ENCODE peak calls at places on chromosomes 3 and 15, in eight cellular contexts. W, E, Y, L, O, C, Z and R are unnamed samples.

GRCh38 chr15:64351265-64351664 is 4.7 kb downstream of the CSNK1G1 start:
- DNase-seq in O (no peak), Y (no peak), L (no peak), W (no peak), C (no peak), Z (no peak), E (no peak), R (peak; percentile 42)

GRCh38 chr3:19945405-19946290 is 1.2 kb upstream of the RAB5A start:
- DNase-seq in Z (no peak), Y (no peak), L (no peak), E (no peak), C (no peak), W (no peak), O (no peak), R (no peak)

GRCh38 chr15:53448215-53449001 is 311.1 kb downstream of the WDR72 start:
- DNase-seq in L (no peak), Y (no peak), E (no peak), W (no peak), Z (no peak), O (no peak), C (no peak), R (peak; percentile 7)

GRCh38 chr3:155890671-155891190 is 20.3 kb downstream of the GMPS start:
- DNase-seq in C (peak; percentile 17), Z (no peak), E (no peak), L (peak; percentile 77), O (peak; percentile 13), Y (no peak), W (no peak), R (peak; percentile 85)

GRCh38 chr3:192888121-192888520 is 29.5 kb downstream of the MB21D2 start:
- DNase-seq in W (no peak), L (no peak), C (no peak), Y (no peak), E (no peak), Z (no peak), O (no peak), R (no peak)

GRCh38 chr3:53192608-53193007 is 31.6 kb downstream of the PRKCD start:
- DNase-seq in C (peak; percentile 11), Y (no peak), E (no peak), O (no peak), Z (no peak), W (no peak), L (no peak), R (no peak)

GRCh38 chr3:171838218-171838720 is 4.9 kb upstream of the TMEM212 start:
- DNase-seq in W (peak; percentile 25), Y (no peak), Z (no peak), O (peak; percentile 90), L (no peak), E (no peak), C (no peak), R (peak; percentile 94)

GRCh38 chr3:53941174-53941573 is 49.5 kb upstream of the SELENOK start:
- DNase-seq in O (no peak), C (no peak), E (no peak), Y (no peak), Z (no peak), L (no peak), W (no peak), R (no peak)

GRCh38 chr15:75104804-75105557 is 81.6 kb downstream of the PPCDC start:
- DNase-seq in Y (no peak), L (no peak), C (no peak), E (peak; percentile 88), W (no peak), O (peak; percentile 77), Z (peak; percentile 88), R (peak; percentile 97)

GRCh38 chr3:123792473-123793201 is 91.5 kb downstream of the MYLK start:
- DNase-seq in C (no peak), Z (no peak), Y (no peak), W (no peak), O (no peak), L (no peak), E (no peak), R (no peak)

GRCh38 chr3:71310595-71311319 is 272.8 kb downstream of the FOXP1 start:
- DNase-seq in C (peak; percentile 60), O (peak; percentile 24), E (no peak), Y (no peak), L (no peak), W (peak; percentile 13), Z (no peak), R (no peak)

GRCh38 chr15:38651328-38652038 is 86.9 kb upstream of the RASGRP1 start:
- DNase-seq in Z (no peak), W (peak; percentile 11), L (no peak), C (no peak), O (no peak), Y (no peak), E (no peak), R (no peak)

GRCh38 chr15:37098468-37099320 is 1.7 kb downstream of the MEIS2 start:
- DNase-seq in E (no peak), Z (no peak), C (peak; percentile 53), Y (no peak), W (peak; percentile 61), O (no peak), L (peak; percentile 26), R (peak; percentile 56)

GRCh38 chr3:115085197-115085865 is 61.8 kb downstream of the ZBTB20 start:
- DNase-seq in O (no peak), W (peak; percentile 57), Y (no peak), C (no peak), Z (no peak), L (no peak), E (no peak), R (no peak)

GRCh38 chr3:88003115-88003755 is 55.6 kb downstream of the CGGBP1 start:
- DNase-seq in L (peak; percentile 11), C (peak; percentile 27), Y (no peak), W (peak; percentile 76), Z (no peak), O (peak; percentile 32), E (peak; percentile 50), R (peak; percentile 64)

GRCh38 chr3:184016820-184017671 is 638 bp downstream of the ABCC5 start:
- DNase-seq in Y (no peak), E (peak; percentile 21), O (peak; percentile 18), Z (no peak), C (peak; percentile 92), L (peak; percentile 83), W (peak; percentile 70), R (peak; percentile 56)

GRCh38 chr3:61618871-61619270 is 57.5 kb downstream of the PTPRG start:
- DNase-seq in L (no peak), C (no peak), E (no peak), Z (no peak), W (no peak), Y (no peak), O (no peak), R (no peak)

GRCh38 chr3:61615643-61616042 is 54.3 kb downstream of the PTPRG start:
- DNase-seq in W (no peak), C (no peak), O (no peak), L (no peak), E (no peak), Y (no peak), Z (no peak), R (no peak)

GRCh38 chr3:61617651-61618050 is 56.3 kb downstream of the PTPRG start:
- DNase-seq in W (no peak), E (no peak), Y (no peak), O (no peak), L (no peak), Z (no peak), C (no peak), R (no peak)

GRCh38 chr3:61616586-61616985 is 55.2 kb downstream of the PTPRG start:
- DNase-seq in Z (no peak), L (no peak), W (no peak), E (no peak), O (no peak), Y (no peak), C (no peak), R (no peak)

DNA sequence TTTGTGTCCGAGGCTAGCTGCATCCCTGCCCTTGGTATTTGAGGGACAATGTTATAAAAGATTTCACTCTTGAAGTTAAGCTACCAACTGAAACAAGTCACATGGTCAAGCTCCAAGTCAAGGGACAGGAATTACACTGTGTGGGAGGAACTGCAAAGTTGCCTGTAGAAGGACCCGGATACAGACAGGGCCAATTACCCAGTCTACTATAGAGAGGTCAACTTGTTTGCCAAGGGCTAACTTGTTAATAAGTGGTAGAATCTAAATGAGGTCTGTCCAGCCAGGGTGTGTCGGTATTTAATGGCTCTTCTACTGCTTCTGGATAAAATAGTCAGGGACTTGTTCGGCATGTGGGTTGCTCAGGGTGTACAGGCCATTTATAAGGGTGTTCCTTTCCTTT is 55.7 kb downstream of the PTPRG start:
- DNase-seq in O (no peak), C (no peak), L (no peak), Y (no peak), E (no peak), W (no peak), Z (no peak), R (peak; percentile 25)
- H3K79me2 ChIP-seq in O (peaks cover 14% of the 10 kb centered on the region), C (peaks cover 29% of the 10 kb centered on the region), L (no peaks in the 10 kb centered on the region), Y (peaks cover 34% of the 10 kb centered on the region), E (peaks cover 7% of the 10 kb centered on the region), W (peaks cover 100% of the 10 kb centered on the region), Z (no peaks in the 10 kb centered on the region), R (no peaks in the 10 kb centered on the region)

DNA sequence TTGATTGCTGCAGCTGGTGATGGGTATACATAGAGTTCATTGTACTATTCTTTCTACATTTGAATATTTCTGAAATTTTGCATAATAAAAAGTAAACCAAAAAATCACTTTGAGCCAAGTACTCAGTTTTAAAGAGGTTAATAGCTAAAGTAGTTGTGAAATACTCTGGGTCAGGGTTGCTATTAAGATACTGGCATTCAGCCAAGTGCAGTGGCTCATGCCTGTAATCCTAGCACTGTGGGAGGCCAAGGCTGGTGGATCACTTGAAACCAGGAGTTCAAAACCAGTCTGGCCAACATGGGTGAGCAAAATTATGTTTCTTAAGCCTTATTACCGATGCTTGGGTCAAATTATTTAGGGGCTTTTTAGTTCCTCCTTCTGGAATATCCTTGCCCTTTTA is 121.9 kb upstream of the MELTF start:
- DNase-seq in C (no peak), Z (no peak), O (peak; percentile 28), E (no peak), W (no peak), L (peak; percentile 25), Y (no peak), R (no peak)
- TF ChIP-seq POLR2AphosphoS5 in C (no peak), Z (no peak), O (no peak), E (no peak), W (no peak), L (no peak), Y (no peak), R (no peak)

DNA sequence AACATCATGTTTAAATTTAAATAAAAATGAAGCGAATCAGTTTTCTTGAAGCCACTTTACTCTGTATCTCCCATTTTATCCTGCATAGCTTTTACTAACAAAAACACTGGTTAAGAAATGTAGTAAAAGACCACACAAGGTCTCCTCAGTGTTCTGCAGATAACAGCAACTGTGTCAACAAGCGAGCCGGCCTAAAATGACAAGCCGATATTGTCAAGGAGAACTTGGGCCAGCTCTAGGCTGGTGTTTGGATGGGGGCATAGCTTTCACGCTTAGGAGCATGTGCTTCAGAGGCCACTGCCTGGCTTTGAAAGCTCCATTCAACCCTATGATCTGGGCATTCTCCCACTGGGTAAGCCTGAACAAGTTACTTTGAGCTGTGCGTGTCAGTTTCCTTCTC is 38.1 kb downstream of the MFSD1 start:
- DNase-seq in Y (no peak), L (no peak), Z (no peak), W (no peak), O (peak; percentile 19), E (no peak), C (no peak), R (no peak)
- H3K4me2 ChIP-seq in Y (no peak overlapping the region), L (no peak overlapping the region), Z (no peak overlapping the region), W (no peak overlapping the region), O (no peak overlapping the region), E (no peak overlapping the region), C (no peak overlapping the region), R (no peak overlapping the region)

DNA sequence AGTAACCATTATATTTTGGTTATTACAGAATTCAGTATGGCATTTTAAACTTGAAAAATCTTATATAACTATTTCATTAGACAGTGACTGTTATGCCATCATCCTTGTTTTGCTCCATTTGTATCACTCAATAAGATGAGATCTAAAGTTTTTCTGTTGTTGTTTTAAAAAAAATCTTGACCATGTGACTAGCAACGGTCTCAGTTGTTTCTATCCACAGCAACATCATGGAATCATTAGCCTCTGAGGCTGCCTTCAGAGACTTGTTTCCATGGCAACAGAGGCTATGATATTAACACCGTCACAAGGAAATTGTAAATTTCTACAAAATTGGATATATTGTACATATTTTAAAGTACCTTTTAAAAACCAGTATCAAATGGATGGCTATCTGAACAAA is 129.8 kb downstream of the DLG1 start:
- DNase-seq in L (peak; percentile 47), Y (no peak), Z (no peak), E (no peak), W (peak; percentile 55), O (no peak), C (peak; percentile 39), R (peak; percentile 16)
- H3K79me2 ChIP-seq in L (peaks cover 24% of the 10 kb centered on the region), Y (no peaks in the 10 kb centered on the region), Z (peaks cover under 1% of the 10 kb centered on the region), E (peaks cover 53% of the 10 kb centered on the region), W (peaks cover 41% of the 10 kb centered on the region), O (peaks cover 15% of the 10 kb centered on the region), C (peaks cover 42% of the 10 kb centered on the region), R (peaks cover 35% of the 10 kb centered on the region)